ENCODE peak calls at places on chromosomes 11 and 22, in seven cellular contexts. N is IMR-90, L is HCT116, X is breast epithelium, I is adrenal gland, Z is heart left ventricle, D is uterus. W is an unnamed sample. For H3K9me3, the result is how much of the 10 kb centered on the place peaks cover.

GRCh38 chr11:134341805-134342571 is 10.2 kb downstream of the GLB1L2 start:
- DNase-seq in N (no peak), L (no peak), X (no peak), I (no peak), Z (no peak), D (no peak), W (no peak)

GRCh38 chr22:38940985-38941384 is 16.4 kb upstream of the APOBEC3A start:
- DNase-seq in N (no peak), L (no peak), X (no peak), I (no peak), Z (no peak), D (no peak), W (no peak)

GRCh38 chr22:24995649-24996180 is 43.2 kb downstream of the KIAA1671 start:
- DNase-seq in N (no peak), L (no peak), X (no peak), I (no peak), Z (no peak), D (no peak), W (no peak)

GRCh38 chr11:86715611-86716010 is 43.2 kb upstream of the ME3 start:
- DNase-seq in N (no peak), L (no peak), X (no peak), I (no peak), Z (no peak), D (no peak), W (no peak)

GRCh38 chr11:47437746-47438418 is 11.1 kb downstream of the RAPSN start:
- DNase-seq in N (no peak), L (no peak), X (no peak), I (peak), Z (peak), D (peak), W (peak)

GRCh38 chr11:86061483-86061882 is 7.4 kb downstream of the PICALM start:
- DNase-seq in N (no peak), L (no peak), X (no peak), I (no peak), Z (no peak), D (no peak), W (no peak)

GRCh38 chr11:95283653-95284052 is 52.7 kb upstream of the SESN3 start:
- DNase-seq in N (no peak), L (no peak), X (no peak), I (no peak), Z (no peak), D (no peak), W (no peak)

GRCh38 chr11:86495341-86495740 is 120.7 kb downstream of the CCDC81 start:
- DNase-seq in N (no peak), L (no peak), X (no peak), I (no peak), Z (no peak), D (no peak), W (no peak)

GRCh38 chr11:117037279-117037951 is 60.8 kb downstream of the SIK3 start:
- DNase-seq in N (no peak), L (no peak), X (no peak), I (no peak), Z (no peak), D (no peak), W (no peak)

GRCh38 chr11:8091671-8092070 is 10.7 kb downstream of the TUB start:
- DNase-seq in N (no peak), L (no peak), X (no peak), I (no peak), Z (peak), D (no peak), W (no peak)

GRCh38 chr11:8090756-8091155 is 9.7 kb downstream of the TUB start:
- DNase-seq in N (no peak), L (peak), X (no peak), I (peak), Z (peak), D (no peak), W (peak)

GRCh38 chr11:8087756-8088155 is 6.7 kb downstream of the TUB start:
- DNase-seq in N (no peak), L (no peak), X (no peak), I (no peak), Z (peak), D (no peak), W (no peak)

GRCh38 chr11:8087185-8087584 is 6.2 kb downstream of the TUB start:
- DNase-seq in N (no peak), L (no peak), X (no peak), I (peak), Z (peak), D (no peak), W (no peak)

DNA sequence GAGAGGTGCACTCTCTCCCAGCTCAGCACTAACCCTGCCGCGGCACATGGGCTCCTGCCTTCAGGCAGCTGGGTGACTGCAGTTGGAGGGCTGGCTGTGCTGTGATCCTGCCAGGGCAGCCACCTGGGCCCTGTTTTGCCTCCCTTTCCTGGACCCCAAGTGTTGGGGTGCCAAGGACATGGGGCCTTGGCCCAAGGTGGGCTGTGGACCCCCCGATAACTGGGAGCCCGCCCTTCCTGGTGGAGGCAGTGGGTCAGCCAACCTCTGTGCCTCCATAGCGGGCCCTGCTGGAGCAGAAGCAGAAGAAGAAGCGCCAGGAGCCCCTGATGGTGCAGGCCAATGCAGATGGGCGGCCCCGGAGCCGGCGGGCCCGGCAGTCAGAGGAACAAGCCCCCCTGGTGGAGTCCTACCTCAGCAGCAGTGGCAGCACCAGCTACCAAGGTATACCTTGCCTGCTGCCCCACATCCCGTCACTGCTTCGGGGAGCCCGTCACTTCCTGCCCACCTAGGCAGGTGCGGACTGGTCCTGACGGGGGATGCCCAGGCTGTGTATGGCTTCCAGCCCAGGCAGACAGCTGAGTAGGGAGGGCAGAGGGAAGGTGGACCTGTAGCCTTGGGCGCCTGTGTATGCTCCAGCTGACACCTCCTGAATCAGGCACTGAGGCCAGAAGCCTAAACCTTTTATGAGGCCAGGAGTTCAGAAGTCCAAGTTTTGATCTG is 8.9 kb downstream of the TUB start:
- DNase-seq in N (no peak), L (no peak), X (no peak), I (no peak), Z (peak), D (no peak), W (no peak)
- H3K9me3 ChIP-seq in N (under half), L (under half), X (under half), I (under half), Z (under half), D (under half), W (under half)

GRCh38 chr22:27726726-27727449 is 74.7 kb downstream of the MN1 start:
- DNase-seq in N (peak), L (no peak), X (no peak), I (peak), Z (peak), D (peak), W (no peak)

GRCh38 chr22:27726344-27726725 is 75.2 kb downstream of the MN1 start:
- DNase-seq in N (no peak), L (no peak), X (no peak), I (no peak), Z (peak), D (no peak), W (no peak)

GRCh38 chr22:27730649-27731433 is 70.7 kb downstream of the MN1 start:
- DNase-seq in N (no peak), L (no peak), X (no peak), I (no peak), Z (no peak), D (no peak), W (no peak)

GRCh38 chr22:27724706-27725105 is 76.8 kb downstream of the MN1 start:
- DNase-seq in N (peak), L (no peak), X (no peak), I (peak), Z (no peak), D (no peak), W (no peak)

GRCh38 chr22:27727673-27728451 is 73.7 kb downstream of the MN1 start:
- DNase-seq in N (no peak), L (no peak), X (no peak), I (no peak), Z (no peak), D (no peak), W (no peak)
- TF ChIP-seq CTCF in N (no peak), L (no peak), X (no peak), I (no peak), Z (no peak), D (no peak), W (no peak)

DNA sequence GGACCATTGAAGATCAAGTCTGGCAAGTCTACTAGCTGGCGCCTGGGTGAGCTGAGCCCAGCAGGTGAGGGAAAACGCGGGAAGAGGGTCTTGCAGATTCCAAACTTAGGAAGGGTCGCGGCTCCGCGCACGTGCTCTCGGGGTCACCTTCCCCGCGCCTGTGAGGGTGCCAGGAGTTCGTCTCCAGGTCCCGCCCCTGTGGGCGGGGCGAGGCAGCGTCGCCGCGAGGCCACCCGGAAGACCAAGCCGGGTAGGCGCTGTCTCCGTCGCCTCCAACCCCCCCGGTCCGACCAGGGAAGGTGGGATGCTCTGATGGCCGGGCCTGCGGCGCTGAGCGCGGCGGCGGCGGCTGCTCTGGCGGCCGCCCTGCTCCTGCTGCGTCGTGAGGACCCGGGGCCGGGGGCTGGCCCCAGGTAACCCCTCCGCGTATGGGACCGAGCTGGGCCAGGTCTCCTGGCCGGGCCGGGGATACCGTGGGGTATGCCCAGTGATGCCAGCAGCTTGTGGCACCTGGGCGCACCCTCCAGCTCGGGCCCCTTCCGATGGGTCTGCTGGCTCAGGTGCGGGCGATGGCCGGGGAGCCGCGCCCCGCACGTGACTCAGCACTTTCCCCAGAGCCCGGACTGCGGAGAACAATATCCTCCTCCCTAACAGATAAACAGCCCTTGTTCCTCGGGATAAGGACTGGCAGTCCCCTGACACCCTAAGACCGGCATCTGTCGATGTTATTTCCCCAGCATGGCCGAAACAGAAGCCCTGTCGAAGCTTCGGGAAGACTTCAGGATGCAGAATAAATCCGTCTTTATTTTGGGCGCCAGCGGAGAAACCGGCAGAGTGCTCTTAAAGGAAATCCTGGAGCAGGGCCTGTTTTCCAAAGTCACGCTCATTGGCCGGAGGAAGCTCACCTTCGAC is at the start of gene HTATIP2:
- DNase-seq in N (peak), L (no peak), X (no peak), I (peak), Z (peak), D (peak), W (peak)
- TF ChIP-seq POLR2A in N (no peak), L (peak), X (no peak), I (peak), Z (peak), D (no peak), W (peak)

DNA sequence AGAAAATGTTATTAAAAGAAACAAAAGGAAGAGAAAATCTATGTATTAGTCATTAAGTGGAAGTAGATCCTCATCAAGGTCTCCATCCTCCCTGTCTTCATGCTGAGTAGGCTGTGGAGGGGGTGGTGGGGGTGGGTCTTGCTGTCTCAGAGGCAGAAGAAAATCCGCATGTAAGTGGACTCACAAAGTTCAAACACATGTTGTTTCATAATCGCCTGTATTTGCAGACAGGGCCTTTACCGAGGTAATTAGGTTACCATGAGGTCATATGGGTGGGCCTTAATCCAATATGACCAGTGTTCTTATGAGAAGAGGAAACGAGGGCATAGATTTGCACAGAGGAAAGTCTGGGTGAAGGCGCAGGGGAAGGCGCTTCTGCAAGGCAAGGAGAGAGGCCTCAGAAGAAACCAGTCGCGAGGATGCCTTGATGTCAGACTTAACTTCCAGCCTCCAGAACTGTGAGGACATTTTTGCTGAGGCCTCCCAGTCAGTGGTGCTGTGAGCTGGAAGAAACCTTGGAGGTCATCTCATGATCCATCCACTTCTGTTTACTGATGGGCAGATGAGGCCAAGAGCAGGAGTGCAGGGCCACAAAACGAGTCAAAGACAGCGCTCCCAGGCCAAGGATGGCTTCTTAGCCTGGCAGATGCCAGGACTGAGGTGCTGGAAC is 49.3 kb upstream of the THY1 start:
- DNase-seq in N (peak), L (no peak), X (peak), I (no peak), Z (no peak), D (no peak), W (no peak)
- H3K9me3 ChIP-seq in N (under half), L (under half), X (under half), I (under half), Z (under half), D (under half), W (under half)

GRCh38 chr11:66834943-66835342 is 8.3 kb upstream of the RCE1 start:
- DNase-seq in N (no peak), L (no peak), X (no peak), I (no peak), Z (no peak), D (no peak), W (no peak)

GRCh38 chr11:66835762-66836405 is 7.4 kb upstream of the RCE1 start:
- DNase-seq in N (peak), L (no peak), X (no peak), I (no peak), Z (no peak), D (no peak), W (no peak)

DNA sequence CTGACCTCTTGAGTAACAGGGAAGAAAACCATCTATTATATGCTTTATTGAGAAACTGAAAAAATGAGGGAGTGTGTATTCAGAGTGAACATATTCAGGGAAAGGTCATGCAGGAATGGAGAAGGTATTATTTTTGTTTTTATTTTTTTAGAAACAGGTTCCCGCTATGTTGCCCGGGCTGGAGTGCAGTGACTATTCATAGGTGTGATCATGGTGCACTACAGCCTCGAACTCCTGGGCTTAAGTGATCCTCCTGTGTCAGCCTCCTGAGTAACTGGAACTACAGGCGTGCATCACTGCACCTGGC is 8.7 kb upstream of the RCE1 start:
- DNase-seq in N (no peak), L (no peak), X (no peak), I (no peak), Z (no peak), D (no peak), W (no peak)
- TF ChIP-seq CTCF in N (no peak), L (no peak), X (no peak), I (no peak), Z (no peak), D (no peak), W (no peak)

GRCh38 chr11:14643697-14644395 is at the start of gene PDE3B:
- DNase-seq in N (peak), L (peak), X (no peak), I (peak), Z (peak), D (peak), W (peak)
- TF ChIP-seq POLR2A in N (no peak), L (peak), X (no peak), I (peak), Z (peak), D (no peak), W (peak)

GRCh38 chr11:70815485-70815832 is 417.1 kb downstream of the CTTN start:
- DNase-seq in N (no peak), L (no peak), X (no peak), I (no peak), Z (no peak), D (no peak), W (no peak)
- H3K9me3 ChIP-seq in N (under half), L (under half), X (under half), I (under half), Z (under half), D (under half), W (under half)

DNA sequence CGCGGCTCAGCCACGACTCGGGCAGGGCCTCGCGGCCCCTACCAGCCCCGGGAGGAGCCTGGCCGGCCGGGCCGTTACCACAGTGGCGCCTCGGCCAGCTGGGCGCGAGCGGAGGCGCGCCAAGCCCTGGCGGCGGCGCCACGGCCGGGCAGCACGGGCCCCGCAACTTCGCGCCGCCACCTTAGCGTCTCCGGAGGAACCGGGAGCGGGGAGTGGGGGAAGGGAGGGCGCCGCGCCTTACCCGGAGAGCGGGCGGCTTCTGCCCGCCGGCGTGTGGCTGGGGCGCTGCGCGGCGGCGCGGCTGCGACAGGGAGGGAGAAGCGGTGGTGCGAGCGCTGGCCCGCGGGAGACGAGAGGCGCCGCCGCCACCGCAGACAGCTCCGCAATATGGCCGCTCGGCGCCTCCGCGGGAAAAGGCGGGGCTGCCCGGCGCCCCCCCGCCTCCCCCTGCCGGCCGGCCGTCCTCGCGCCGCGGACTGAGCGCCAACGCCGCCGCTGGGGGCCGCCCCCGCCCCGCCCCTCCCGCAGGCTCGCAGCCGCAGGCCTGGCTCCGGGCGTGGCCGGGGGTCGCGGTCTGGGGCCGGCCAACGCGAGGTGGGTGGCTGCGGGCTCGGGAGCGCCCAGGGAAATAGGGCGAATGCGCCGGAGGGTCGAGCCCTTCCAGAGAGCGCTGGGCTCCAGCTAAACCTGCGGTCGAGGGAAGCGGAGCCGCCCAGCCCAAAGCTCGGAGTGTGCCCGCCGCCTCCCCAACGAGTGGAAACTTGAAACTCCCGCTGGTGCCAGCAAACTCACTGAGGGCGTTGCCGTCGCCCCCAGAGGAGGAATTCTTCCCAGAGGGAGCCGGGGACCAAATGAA is at the start of gene RDX:
- DNase-seq in N (peak), L (peak), X (peak), I (peak), Z (peak), D (peak), W (peak)
- TF ChIP-seq CTCF in N (peak), L (no peak), X (no peak), I (peak), Z (peak), D (no peak), W (no peak)

DNA sequence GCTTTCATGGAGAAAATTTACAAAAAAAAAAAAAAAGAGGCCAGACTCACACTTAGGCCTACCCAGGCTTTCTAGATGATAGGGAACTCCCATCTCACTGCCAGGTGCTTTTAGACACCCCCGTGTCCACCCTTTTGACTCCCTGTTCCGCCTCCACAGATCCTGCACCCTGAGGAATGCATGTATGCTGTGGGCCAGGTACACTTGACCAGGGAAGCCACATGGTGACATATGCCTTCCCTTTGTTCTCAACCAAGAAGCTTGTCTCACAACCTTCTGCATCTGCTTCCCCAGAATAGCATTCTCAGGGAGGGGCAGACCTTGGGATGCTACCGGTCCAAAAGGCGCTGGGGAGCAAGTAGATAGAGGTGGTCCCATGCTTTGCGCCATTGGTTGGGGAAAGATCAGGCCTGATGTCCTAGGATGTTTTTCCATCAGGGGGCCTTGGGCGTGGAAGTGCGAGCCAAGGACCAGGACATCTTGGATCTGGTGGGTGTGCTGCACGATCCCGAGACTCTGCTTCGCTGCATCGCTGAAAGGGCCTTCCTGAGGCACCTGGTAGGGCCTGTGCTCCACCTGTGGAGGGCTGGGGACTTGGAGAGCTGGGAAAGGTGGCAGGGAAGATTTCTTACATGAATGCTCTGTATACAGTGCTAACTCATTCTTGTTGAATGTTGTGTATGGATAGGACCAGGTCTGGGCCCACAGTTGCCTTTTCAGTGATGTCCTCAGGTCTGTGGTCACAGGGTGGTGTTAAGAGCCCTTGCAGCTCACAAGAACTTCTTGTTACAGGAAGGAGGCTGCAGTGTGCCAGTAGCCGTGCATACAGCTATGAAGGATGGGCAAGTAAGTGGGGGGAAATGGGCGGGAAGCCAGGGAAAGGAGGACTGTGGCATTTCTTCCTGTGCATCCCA is 7.5 kb downstream of the HMBS start:
- DNase-seq in N (no peak), L (no peak), X (no peak), I (no peak), Z (no peak), D (no peak), W (no peak)
- TF ChIP-seq POLR2A in N (no peak), L (no peak), X (no peak), I (no peak), Z (no peak), D (no peak), W (no peak)

W was measured in body of pancreas.